ENCODE peak calls at places on chromosomes 13 and 19, in eight cellular contexts. Z is GM12878, J is sigmoid colon, W is stomach, Q is right lobe of liver, Y is lower leg skin, D is A549, G is H54. N is an unnamed sample.

GRCh38 chr19:8566855-8567254 is 10.4 kb downstream of the MYO1F start:
- DNase-seq in Q (no peak), G (no peak), Y (no peak), Z (no peak), D (no peak), W (no peak), J (no peak), N (no peak)

GRCh38 chr19:584240-585001 is 5.3 kb upstream of the HCN2 start:
- DNase-seq in W (peak; percentile 56), Q (peak; percentile 44), J (no peak), Z (no peak), Y (no peak), G (no peak), D (no peak), N (no peak)

GRCh38 chr13:110412132-110412912 is 105.2 kb downstream of the COL4A2 start:
- DNase-seq in G (peak; percentile 99), Y (peak; percentile 97), D (peak; percentile 91), Q (peak; percentile 79), J (peak; percentile 98), Z (peak; percentile 40), W (peak; percentile 74), N (peak; percentile 95)

GRCh38 chr19:42467437-42467760 is 24.7 kb upstream of the CXCL17 start:
- DNase-seq in W (no peak), Q (no peak), Y (peak; percentile 0), Z (no peak), G (no peak), D (no peak), J (no peak), N (no peak)

GRCh38 chr13:75800545-75800944 is 164.4 kb downstream of the LMO7 start:
- DNase-seq in W (no peak), Y (no peak), J (no peak), G (no peak), Q (no peak), D (no peak), Z (no peak), N (no peak)

GRCh38 chr19:13846533-13847032 is 30.4 kb upstream of the NANOS3 start:
- DNase-seq in W (peak; percentile 88), Y (peak; percentile 97), D (peak; percentile 78), Q (peak; percentile 79), G (peak; percentile 94), J (peak; percentile 93), Z (peak; percentile 85), N (peak; percentile 60)

GRCh38 chr13:46577656-46578589 is 25.0 kb downstream of the LRCH1 start:
- DNase-seq in J (peak; percentile 66), Q (no peak), D (no peak), Z (no peak), G (no peak), Y (no peak), W (no peak), N (no peak)

GRCh38 chr13:30111810-30112209 is 195.5 kb downstream of the KATNAL1 start:
- DNase-seq in D (peak; percentile 35), G (peak; percentile 23), W (no peak), J (no peak), Q (no peak), Z (no peak), Y (no peak), N (no peak)

DNA sequence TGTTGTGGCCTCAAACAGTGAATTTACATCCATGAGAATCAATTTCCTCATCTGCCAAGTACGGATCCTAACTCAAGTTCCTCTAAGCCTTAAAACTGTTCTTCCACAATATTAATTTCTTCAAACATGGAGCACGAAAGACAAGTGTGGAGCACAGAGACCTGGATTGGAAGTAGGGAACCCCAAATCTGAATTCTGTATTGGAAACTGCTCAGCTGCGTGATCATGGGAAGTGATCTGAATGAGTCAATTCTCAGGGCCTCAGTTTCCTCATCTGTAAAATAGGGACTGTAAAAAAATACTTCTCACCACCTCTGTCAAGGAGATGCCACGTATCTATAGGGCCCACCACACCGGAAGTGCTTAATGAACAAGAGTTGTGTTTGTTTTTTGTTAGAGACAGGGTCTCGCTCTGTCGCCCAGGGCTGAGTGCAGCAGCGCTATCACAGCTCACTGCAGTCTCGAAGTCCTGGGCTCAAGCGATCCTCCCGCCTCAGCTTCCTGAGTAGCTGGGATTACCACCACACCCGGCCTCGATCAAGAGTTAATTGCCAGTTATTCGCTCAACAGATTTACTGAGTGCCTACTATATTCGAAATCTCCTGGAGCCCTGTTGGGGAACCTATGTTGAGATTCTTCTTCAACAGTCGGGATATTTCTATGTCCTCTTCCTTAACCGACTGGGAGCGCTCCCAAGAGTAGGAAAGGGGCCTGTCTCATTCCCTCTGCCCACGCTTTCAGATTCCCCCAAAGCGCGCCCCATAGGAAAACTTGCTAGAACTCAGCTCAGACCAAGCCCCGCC is 1.6 kb downstream of the SERTAD3 start:
- DNase-seq in W (no peak), G (no peak), Q (no peak), Y (no peak), D (no peak), Z (no peak), J (no peak), N (no peak)
- TF ChIP-seq POLR2A in W (no peak), G (no peak), Q (no peak), Y (no peak), D (no peak), Z (no peak), J (no peak), N (no peak)

DNA sequence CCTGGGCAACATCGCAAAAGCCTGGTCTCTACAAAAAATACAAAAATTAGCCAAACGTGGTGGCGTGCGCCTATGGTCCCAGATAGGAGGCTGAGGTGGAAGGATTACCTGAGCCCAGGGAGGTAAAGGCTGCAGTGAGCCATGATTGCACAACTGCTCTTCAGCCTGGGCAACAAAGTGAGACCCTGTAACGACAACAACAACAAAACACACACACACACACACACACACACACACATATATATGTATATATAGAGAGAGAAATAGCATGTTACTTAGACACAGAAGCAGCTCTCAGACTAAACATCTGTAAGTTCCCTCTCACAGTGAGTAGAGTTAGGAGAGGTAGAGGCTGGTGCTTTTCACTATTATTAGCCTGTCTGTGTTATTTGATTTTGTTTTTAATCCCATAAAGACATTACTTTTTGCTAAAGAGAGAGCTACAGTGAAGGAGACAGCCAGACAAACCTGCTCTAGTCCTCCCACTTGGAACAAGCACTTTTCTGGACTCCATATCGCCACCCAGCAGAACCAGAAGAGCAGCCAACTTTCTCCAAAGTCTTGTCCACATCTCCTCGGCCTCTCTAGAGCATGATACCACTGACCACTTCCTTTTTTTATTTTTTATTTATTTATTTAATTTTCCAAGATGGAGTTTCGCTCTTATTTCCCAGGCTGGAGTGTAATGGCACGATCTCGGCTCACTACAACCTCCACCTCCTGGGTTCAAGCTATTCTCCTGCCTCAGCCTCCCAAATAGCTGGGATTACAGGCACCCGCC is 2.8 kb upstream of the LIN7B start:
- DNase-seq in J (no peak), Q (no peak), Z (no peak), W (no peak), D (no peak), Y (no peak), G (no peak), N (no peak)
- TF ChIP-seq POLR2A in J (no peak), Q (no peak), Z (no peak), W (no peak), D (no peak), Y (no peak), G (no peak), N (no peak)

DNA sequence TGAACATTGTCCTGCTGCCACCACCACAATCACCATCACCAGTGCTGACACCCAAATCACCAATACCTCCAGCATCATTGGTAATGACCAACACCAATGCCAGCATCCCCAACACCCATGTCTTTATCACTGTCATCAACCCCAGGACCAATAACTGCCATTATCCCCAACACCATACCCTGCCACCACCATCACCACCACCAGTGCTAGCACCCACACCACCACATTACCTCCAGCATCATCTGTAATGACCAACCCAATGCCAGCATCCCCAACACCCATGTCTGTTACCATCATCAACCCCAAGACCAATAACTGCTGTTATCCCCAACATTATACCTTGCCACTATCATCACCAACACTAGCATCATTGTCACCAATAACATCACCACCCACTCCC is 2.6 kb downstream of the LGI4 start:
- DNase-seq in J (no peak), Z (no peak), Y (no peak), Q (no peak), G (no peak), W (no peak), D (no peak), N (no peak)
- TF ChIP-seq POLR2A in J (no peak), Z (no peak), Y (no peak), Q (no peak), G (no peak), W (no peak), D (no peak), N (no peak)

DNA sequence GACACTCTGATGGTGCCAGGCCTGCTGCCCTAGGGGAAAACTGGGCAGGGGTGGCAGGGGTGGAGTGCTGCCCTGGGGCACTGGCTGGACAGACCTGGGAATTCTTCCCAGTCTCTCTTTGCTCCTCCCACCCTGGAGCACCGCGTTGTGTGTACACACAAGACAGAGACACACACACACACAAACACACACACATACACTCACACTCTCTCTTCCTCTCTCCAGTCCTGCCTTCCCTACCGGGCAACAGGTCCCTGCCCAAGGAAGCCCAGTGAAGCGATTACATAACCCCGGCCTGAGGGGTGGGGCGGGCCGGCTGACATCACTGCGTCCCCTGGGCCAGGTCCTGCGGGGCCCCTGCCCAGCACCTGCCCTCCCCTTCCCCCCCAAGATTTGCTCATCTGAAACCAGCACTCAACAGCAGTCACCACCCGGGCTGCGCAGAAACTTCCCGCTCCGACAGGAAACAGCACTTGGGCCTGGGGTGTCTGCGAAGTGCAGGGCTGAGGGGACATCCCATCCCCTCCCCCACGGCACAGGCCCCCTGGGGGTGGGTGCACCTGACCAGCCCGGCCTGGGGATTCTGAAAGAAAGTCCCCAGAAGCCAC is 1.2 kb downstream of the MKNK2 start:
- DNase-seq in Q (peak; percentile 85), J (peak; percentile 95), G (peak; percentile 77), D (no peak), Y (peak; percentile 96), W (peak; percentile 91), Z (no peak), N (peak; percentile 81)
- TF ChIP-seq POLR2A in Q (peak; percentile 89), J (peak; percentile 49), G (no peak), D (no peak), Y (no peak), W (no peak), Z (peak; percentile 66), N (no peak)

N was measured in tibial nerve.